ENCODE peak calls at places on chromosomes 11 and 22, in ten cellular contexts. I is upper lobe of right lung; Z is kidney; O is AG09319; L is A549; X is endodermal cell; M is SK-MEL-5; R is activated T-cell treated with anti-CD3 and anti-CD28 coated beads, Interleukin-2, amount 50 U/mL, for 1 hour; V is pancreas; E is NCI-H345. A is an unnamed sample.

GRCh38 chr11:25633230-25633629 is 698.7 kb upstream of the ANO3 start:
- DNase-seq in V (no peak), L (no peak), R (no peak), X (no peak), I (no peak), O (no peak), M (no peak), Z (no peak), E (no peak), A (no peak)

GRCh38 chr11:7512525-7513209 is 1.1 kb upstream of the PPFIBP2 start:
- DNase-seq in I (peak), V (peak), X (peak), Z (peak), L (no peak), M (peak), O (peak), R (no peak), E (no peak), A (peak)

GRCh38 chr11:119115484-119116234 is 5.7 kb upstream of the HINFP start:
- DNase-seq in V (no peak), R (no peak), O (no peak), Z (peak), I (peak), M (no peak), X (no peak), L (no peak), E (no peak), A (no peak)

GRCh38 chr11:125337836-125338235 is 158.2 kb downstream of the FEZ1 start:
- DNase-seq in O (no peak), L (no peak), R (no peak), E (no peak), X (peak), V (no peak), I (peak), Z (no peak), M (no peak), A (no peak)

GRCh38 chr22:49866646-49867045 is 13.0 kb downstream of the ZBED4 start:
- DNase-seq in O (no peak), L (no peak), R (peak), V (no peak), I (no peak), Z (no peak), E (no peak), M (no peak), X (no peak), A (no peak)

GRCh38 chr22:42918500-42918899 is 61.4 kb upstream of the ARFGAP3 start:
- DNase-seq in M (no peak), I (peak), L (no peak), O (no peak), V (peak), R (no peak), E (no peak), X (no peak), Z (no peak), A (no peak)

GRCh38 chr22:46107753-46108563 is 42.4 kb upstream of the PPARA start:
- DNase-seq in R (no peak), X (no peak), V (peak), L (no peak), I (no peak), Z (no peak), O (no peak), M (no peak), E (no peak), A (no peak)

GRCh38 chr11:12270817-12271216 is 106.6 kb upstream of the PARVA start:
- DNase-seq in M (no peak), O (no peak), V (no peak), X (no peak), Z (no peak), L (no peak), E (no peak), I (no peak), R (no peak), A (no peak)

GRCh38 chr11:66015094-66015881 is 3.5 kb downstream of the CST6 start:
- DNase-seq in E (no peak), I (no peak), R (no peak), L (no peak), X (no peak), O (no peak), V (no peak), M (no peak), Z (peak), A (no peak)

GRCh38 chr11:128862421-128862820 is 4.7 kb downstream of the KCNJ1 start:
- DNase-seq in O (no peak), Z (no peak), M (no peak), I (no peak), L (no peak), V (no peak), X (no peak), E (no peak), R (no peak), A (no peak)

GRCh38 chr11:76810151-76810853 is 27.1 kb downstream of the TSKU start:
- DNase-seq in M (peak), R (no peak), V (no peak), X (peak), O (no peak), I (no peak), E (no peak), Z (no peak), L (no peak), A (peak)

GRCh38 chr11:110525883-110526282 is 96.1 kb downstream of the FDX1 start:
- DNase-seq in V (no peak), R (no peak), O (peak), M (no peak), E (peak), Z (no peak), X (no peak), I (no peak), L (no peak), A (no peak)

GRCh38 chr11:61554172-61554988 is 26.5 kb downstream of the SYT7 start:
- DNase-seq in E (no peak), I (no peak), Z (no peak), M (no peak), O (no peak), X (no peak), L (no peak), R (no peak), V (no peak), A (no peak)

GRCh38 chr11:63847363-63847762 is 8.5 kb downstream of the MARK2 start:
- DNase-seq in O (no peak), R (no peak), L (no peak), X (peak), E (no peak), M (no peak), V (peak), I (no peak), Z (no peak), A (no peak)

GRCh38 chr11:23021287-23021863 is 161.1 kb upstream of the CCDC179 start:
- DNase-seq in E (peak), R (no peak), M (peak), Z (no peak), L (peak), O (no peak), V (peak), I (no peak), X (peak), A (no peak)

GRCh38 chr11:75813622-75814039 is 1.4 kb upstream of the UVRAG start:
- DNase-seq in V (no peak), Z (no peak), I (no peak), M (no peak), E (no peak), R (no peak), L (no peak), X (no peak), O (no peak), A (no peak)

GRCh38 chr11:12496181-12497025 is 119.0 kb downstream of the PARVA start:
- DNase-seq in Z (no peak), R (no peak), I (no peak), M (peak), X (peak), E (no peak), L (no peak), V (no peak), O (no peak), A (no peak)

GRCh38 chr11:66070604-66071325 is 693 bp downstream of the PACS1 start:
- DNase-seq in R (peak), Z (peak), E (peak), X (peak), L (peak), I (peak), M (peak), O (no peak), V (peak), A (peak)

A was measured in left lobe of liver.